ENCODE peak calls at places on chromosomes 16 and 17, in four cellular contexts. L, O, J and Y are unnamed samples.
A peak's percentile ranks its signal among the peaks of the same experiment; 100 is the strongest.

GRCh38 chr17:48241131-48241591 is 133.6 kb downstream of the SNX11 start:
- DNase-seq in O (peak; percentile 68), J (peak; percentile 77), L (peak; percentile 77), Y (no peak)

GRCh38 chr17:11853321-11854151 is 143.7 kb downstream of the ZNF18 start:
- DNase-seq in L (no peak), O (no peak), J (no peak), Y (no peak)

GRCh38 chr16:49638696-49639629 is 216.9 kb downstream of the ZNF423 start:
- DNase-seq in J (no peak), O (no peak), L (no peak), Y (no peak)

GRCh38 chr16:68335175-68335574 is 24.4 kb downstream of the PRMT7 start:
- DNase-seq in O (no peak), L (no peak), J (no peak), Y (no peak)

GRCh38 chr17:67022451-67022810 is 21.9 kb upstream of the CACNG1 start:
- DNase-seq in L (no peak), O (no peak), J (no peak), Y (no peak)

GRCh38 chr16:71919033-71919432 is 23.7 kb downstream of the IST1 start:
- DNase-seq in J (no peak), O (no peak), L (no peak), Y (no peak)

GRCh38 chr17:34884597-34884996 is 76.7 kb downstream of the CCT6B start:
- DNase-seq in J (no peak), L (no peak), O (no peak), Y (no peak)

GRCh38 chr16:85602831-85603755 is 10.0 kb upstream of the GSE1 start:
- DNase-seq in L (no peak), O (no peak), J (no peak), Y (no peak)

GRCh38 chr16:77009453-77009852 is 181.5 kb upstream of the MON1B start:
- DNase-seq in O (no peak), J (no peak), L (no peak), Y (no peak)

GRCh38 chr17:17300624-17301568 is 2.3 kb upstream of the NT5M start:
- DNase-seq in J (no peak), L (peak; percentile 45), O (peak; percentile 49), Y (peak; percentile 72)

GRCh38 chr16:89300311-89300975 is 82.9 kb downstream of the ZNF778 start:
- DNase-seq in L (no peak), O (no peak), J (no peak), Y (peak; percentile 74)

GRCh38 chr17:30831257-30831656 is 509 bp upstream of the ATAD5 start:
- DNase-seq in J (no peak), O (no peak), L (peak; percentile 14), Y (no peak)

GRCh38 chr16:47716571-47716970 is 255.4 kb downstream of the PHKB start:
- DNase-seq in L (no peak), J (no peak), O (no peak), Y (no peak)

GRCh38 chr16:57536306-57537193 is at the start of gene CCDC102A:
- DNase-seq in L (peak; percentile 46), O (no peak), J (peak; percentile 10), Y (peak; percentile 31)

GRCh38 chr17:45979137-45979536 is 19.9 kb upstream of the STH start:
- DNase-seq in J (no peak), O (no peak), L (no peak), Y (no peak)

GRCh38 chr16:87178977-87179376 is 138.2 kb downstream of the C16orf95 start:
- DNase-seq in O (no peak), J (no peak), L (peak; percentile 97), Y (no peak)

GRCh38 chr16:84062734-84063640 is 20.4 kb upstream of the SLC38A8 start:
- DNase-seq in J (peak; percentile 51), O (peak; percentile 79), L (peak; percentile 82), Y (peak; percentile 93)

GRCh38 chr17:79072544-79072943 is 2.1 kb upstream of the ENGASE start:
- DNase-seq in J (no peak), O (no peak), L (no peak), Y (no peak)

GRCh38 chr16:9332574-9333148 is 241.2 kb downstream of the HAPSTR1 start:
- DNase-seq in O (no peak), L (no peak), J (no peak), Y (no peak)

GRCh38 chr17:50280068-50280467 is 5.8 kb downstream of the TMEM92 start:
- DNase-seq in J (no peak), L (no peak), O (no peak), Y (no peak)

GRCh38 chr17:74881073-74881472 is 8.3 kb upstream of the FDXR start:
- DNase-seq in O (no peak), L (no peak), J (no peak), Y (no peak)

GRCh38 chr16:30417447-30418349 is 10.3 kb downstream of the ZNF771 start:
- DNase-seq in L (peak; percentile 97), J (peak; percentile 76), O (peak; percentile 89), Y (peak; percentile 78)

GRCh38 chr17:78438694-78439325 is 60.4 kb downstream of the PGS1 start:
- DNase-seq in J (no peak), L (no peak), O (no peak), Y (no peak)

GRCh38 chr16:23124315-23124714 is 24.9 kb downstream of the USP31 start:
- DNase-seq in L (peak; percentile 92), J (no peak), O (no peak), Y (no peak)

GRCh38 chr16:11359370-11359769 is 14.1 kb downstream of the RMI2 start:
- DNase-seq in L (no peak), J (peak; percentile 82), O (peak; percentile 93), Y (no peak)

GRCh38 chr17:38922538-38923291 is 2.7 kb upstream of the LASP1NB start:
- DNase-seq in O (no peak), L (peak; percentile 59), J (peak; percentile 35), Y (peak; percentile 78)